ENCODE peak calls at places on chromosomes 16 and 17, in five cellular contexts. One of them, this sample, is unnamed.

GRCh38 chr16:2804728-2805127 is 6.5 kb downstream of the PRSS41 start:
- DNase-seq in astrocyte: no peak
- DNase-seq in fibroblast of lung: no peak
- DNase-seq in HFF-Myc: no peak
- DNase-seq in lower lobe of right lung: peak; percentile 13
- DNase-seq in this sample: no peak

GRCh38 chr16:9395958-9396359 is 304.5 kb downstream of the HAPSTR1 start:
- DNase-seq in astrocyte: no peak
- DNase-seq in fibroblast of lung: no peak
- DNase-seq in HFF-Myc: no peak
- DNase-seq in lower lobe of right lung: no peak
- DNase-seq in this sample: no peak

GRCh38 chr16:53504161-53504663 is 1.2 kb upstream of the AKTIP start:
- DNase-seq in astrocyte: peak; percentile 55
- DNase-seq in fibroblast of lung: peak; percentile 50
- DNase-seq in HFF-Myc: no peak
- DNase-seq in lower lobe of right lung: peak; percentile 60
- DNase-seq in this sample: peak; percentile 72

GRCh38 chr17:21174186-21174585 is 39.8 kb downstream of the TMEM11 start:
- DNase-seq in astrocyte: no peak
- DNase-seq in fibroblast of lung: no peak
- DNase-seq in HFF-Myc: no peak
- DNase-seq in lower lobe of right lung: no peak
- DNase-seq in this sample: no peak

GRCh38 chr16:72827907-72828306 is 220.0 kb downstream of the ZFHX3 start:
- DNase-seq in astrocyte: no peak
- DNase-seq in fibroblast of lung: peak; percentile 40
- DNase-seq in HFF-Myc: no peak
- DNase-seq in lower lobe of right lung: no peak
- DNase-seq in this sample: no peak

GRCh38 chr16:52035406-52035805 is 511.5 kb downstream of the TOX3 start:
- DNase-seq in astrocyte: no peak
- DNase-seq in fibroblast of lung: no peak
- DNase-seq in HFF-Myc: no peak
- DNase-seq in lower lobe of right lung: no peak
- DNase-seq in this sample: no peak

GRCh38 chr17:7041607-7042506 is 2.0 kb downstream of the SLC16A11 start:
- DNase-seq in astrocyte: no peak
- DNase-seq in fibroblast of lung: no peak
- DNase-seq in HFF-Myc: no peak
- DNase-seq in lower lobe of right lung: no peak
- DNase-seq in this sample: no peak

GRCh38 chr16:1102921-1103648 is 7.0 kb upstream of the C1QTNF8 start:
- DNase-seq in astrocyte: no peak
- DNase-seq in fibroblast of lung: no peak
- DNase-seq in HFF-Myc: no peak
- DNase-seq in lower lobe of right lung: peak; percentile 69
- DNase-seq in this sample: no peak

GRCh38 chr17:77506371-77506991 is 365.7 kb downstream of the SEC14L1 start:
- DNase-seq in astrocyte: no peak
- DNase-seq in fibroblast of lung: no peak
- DNase-seq in HFF-Myc: no peak
- DNase-seq in lower lobe of right lung: no peak
- DNase-seq in this sample: no peak

GRCh38 chr17:27322026-27322425 is 28.1 kb downstream of the WSB1 start:
- DNase-seq in astrocyte: no peak
- DNase-seq in fibroblast of lung: no peak
- DNase-seq in HFF-Myc: no peak
- DNase-seq in lower lobe of right lung: no peak
- DNase-seq in this sample: no peak

GRCh38 chr17:19304751-19305150 is 57.8 kb downstream of the B9D1 start:
- DNase-seq in astrocyte: no peak
- DNase-seq in fibroblast of lung: no peak
- DNase-seq in HFF-Myc: no peak
- DNase-seq in lower lobe of right lung: no peak
- DNase-seq in this sample: no peak

GRCh38 chr16:21645261-21645721 is 7.1 kb downstream of the IGSF6 start:
- DNase-seq in astrocyte: no peak
- DNase-seq in fibroblast of lung: peak; percentile 47
- DNase-seq in HFF-Myc: no peak
- DNase-seq in lower lobe of right lung: no peak
- DNase-seq in this sample: peak; percentile 51

GRCh38 chr17:80114758-80115157 is 13.4 kb downstream of the GAA start:
- DNase-seq in astrocyte: no peak
- DNase-seq in fibroblast of lung: no peak
- DNase-seq in HFF-Myc: no peak
- DNase-seq in lower lobe of right lung: no peak
- DNase-seq in this sample: no peak

GRCh38 chr17:19254651-19255050 is 17.5 kb downstream of the EPN2 start:
- DNase-seq in astrocyte: no peak
- DNase-seq in fibroblast of lung: no peak
- DNase-seq in HFF-Myc: no peak
- DNase-seq in lower lobe of right lung: no peak
- DNase-seq in this sample: no peak

GRCh38 chr17:33302394-33302793 is 9.3 kb upstream of the ASIC2 start:
- DNase-seq in astrocyte: peak; percentile 33
- DNase-seq in fibroblast of lung: no peak
- DNase-seq in HFF-Myc: no peak
- DNase-seq in lower lobe of right lung: no peak
- DNase-seq in this sample: no peak

GRCh38 chr17:50117202-50118040 is 12.5 kb downstream of the SAMD14 start:
- DNase-seq in astrocyte: peak; percentile 46
- DNase-seq in fibroblast of lung: peak; percentile 47
- DNase-seq in HFF-Myc: no peak
- DNase-seq in lower lobe of right lung: peak; percentile 68
- DNase-seq in this sample: peak; percentile 50

GRCh38 chr17:36793976-36794375 is 143.3 kb upstream of the LHX1 start:
- DNase-seq in astrocyte: no peak
- DNase-seq in fibroblast of lung: no peak
- DNase-seq in HFF-Myc: no peak
- DNase-seq in lower lobe of right lung: no peak
- DNase-seq in this sample: no peak

GRCh38 chr17:81976332-81977210 is 858 bp upstream of the ASPSCR1 start:
- DNase-seq in astrocyte: no peak
- DNase-seq in fibroblast of lung: no peak
- DNase-seq in HFF-Myc: no peak
- DNase-seq in lower lobe of right lung: peak; percentile 76
- DNase-seq in this sample: no peak

GRCh38 chr16:81181013-81181720 is 57.3 kb upstream of the BCO1 start:
- DNase-seq in astrocyte: peak; percentile 91
- DNase-seq in fibroblast of lung: peak; percentile 95
- DNase-seq in HFF-Myc: peak; percentile 96
- DNase-seq in lower lobe of right lung: peak; percentile 62
- DNase-seq in this sample: peak; percentile 97

GRCh38 chr17:31357831-31358400 is 33.6 kb upstream of the RAB11FIP4 start:
- DNase-seq in astrocyte: no peak
- DNase-seq in fibroblast of lung: peak; percentile 75
- DNase-seq in HFF-Myc: no peak
- DNase-seq in lower lobe of right lung: no peak
- DNase-seq in this sample: no peak

GRCh38 chr16:85428899-85429775 is 184.0 kb upstream of the GSE1 start:
- DNase-seq in astrocyte: no peak
- DNase-seq in fibroblast of lung: no peak
- DNase-seq in HFF-Myc: no peak
- DNase-seq in lower lobe of right lung: peak; percentile 41
- DNase-seq in this sample: no peak

GRCh38 chr17:73209436-73209835 is 16.6 kb downstream of the COG1 start:
- DNase-seq in astrocyte: no peak
- DNase-seq in fibroblast of lung: no peak
- DNase-seq in HFF-Myc: no peak
- DNase-seq in lower lobe of right lung: no peak
- DNase-seq in this sample: no peak

GRCh38 chr17:81998222-81998621 is 20.8 kb downstream of the ASPSCR1 start:
- DNase-seq in astrocyte: no peak
- DNase-seq in fibroblast of lung: no peak
- DNase-seq in HFF-Myc: no peak
- DNase-seq in lower lobe of right lung: no peak
- DNase-seq in this sample: no peak

GRCh38 chr16:81711609-81712329 is 67.3 kb upstream of the PLCG2 start:
- DNase-seq in astrocyte: peak; percentile 95
- DNase-seq in fibroblast of lung: peak; percentile 88
- DNase-seq in HFF-Myc: peak; percentile 70
- DNase-seq in lower lobe of right lung: no peak
- DNase-seq in this sample: peak; percentile 85

GRCh38 chr16:30551781-30552180 is 6.4 kb downstream of the ZNF764 start:
- DNase-seq in astrocyte: no peak
- DNase-seq in fibroblast of lung: no peak
- DNase-seq in HFF-Myc: no peak
- DNase-seq in lower lobe of right lung: peak; percentile 71
- DNase-seq in this sample: no peak

GRCh38 chr17:72604518-72604917 is 483.7 kb downstream of the SOX9 start:
- DNase-seq in astrocyte: no peak
- DNase-seq in fibroblast of lung: no peak
- DNase-seq in HFF-Myc: no peak
- DNase-seq in lower lobe of right lung: no peak
- DNase-seq in this sample: no peak

GRCh38 chr17:43006639-43007551 is at the start of gene IFI35:
- DNase-seq in astrocyte: peak; percentile 74
- DNase-seq in fibroblast of lung: peak; percentile 85
- DNase-seq in HFF-Myc: peak; percentile 65
- DNase-seq in lower lobe of right lung: peak; percentile 91
- DNase-seq in this sample: peak; percentile 84

GRCh38 chr16:4414187-4414909 is 2.0 kb downstream of the CORO7 start:
- DNase-seq in astrocyte: no peak
- DNase-seq in fibroblast of lung: no peak
- DNase-seq in HFF-Myc: no peak
- DNase-seq in lower lobe of right lung: no peak
- DNase-seq in this sample: no peak

GRCh38 chr16:3696425-3697218 is 20.7 kb downstream of the TRAP1 start:
- DNase-seq in astrocyte: peak; percentile 81
- DNase-seq in fibroblast of lung: peak; percentile 79
- DNase-seq in HFF-Myc: peak; percentile 74
- DNase-seq in lower lobe of right lung: no peak
- DNase-seq in this sample: peak; percentile 89

GRCh38 chr16:11310997-11311561 is 29.9 kb upstream of the PRM1 start:
- DNase-seq in astrocyte: no peak
- DNase-seq in fibroblast of lung: no peak
- DNase-seq in HFF-Myc: no peak
- DNase-seq in lower lobe of right lung: no peak
- DNase-seq in this sample: no peak

GRCh38 chr17:58513913-58514794 is at the start of gene MTMR4:
- DNase-seq in astrocyte: peak; percentile 39
- DNase-seq in fibroblast of lung: peak; percentile 66
- DNase-seq in HFF-Myc: no peak
- DNase-seq in lower lobe of right lung: peak; percentile 88
- DNase-seq in this sample: peak; percentile 52

GRCh38 chr17:15287533-15288267 is 22.6 kb upstream of the PMP22 start:
- DNase-seq in astrocyte: peak; percentile 26
- DNase-seq in fibroblast of lung: peak; percentile 41
- DNase-seq in HFF-Myc: no peak
- DNase-seq in lower lobe of right lung: no peak
- DNase-seq in this sample: peak; percentile 42

GRCh38 chr17:56926704-56927103 is 12.9 kb upstream of the TRIM25 start:
- DNase-seq in astrocyte: no peak
- DNase-seq in fibroblast of lung: no peak
- DNase-seq in HFF-Myc: no peak
- DNase-seq in lower lobe of right lung: no peak
- DNase-seq in this sample: no peak

GRCh38 chr16:57859331-57859730 is 57.0 kb upstream of the KIFC3 start:
- DNase-seq in astrocyte: peak; percentile 52
- DNase-seq in fibroblast of lung: peak; percentile 18
- DNase-seq in HFF-Myc: no peak
- DNase-seq in lower lobe of right lung: no peak
- DNase-seq in this sample: peak; percentile 22

GRCh38 chr16:24822974-24823373 is 22.8 kb upstream of the SLC5A11 start:
- DNase-seq in astrocyte: no peak
- DNase-seq in fibroblast of lung: no peak
- DNase-seq in HFF-Myc: no peak
- DNase-seq in lower lobe of right lung: no peak
- DNase-seq in this sample: no peak

GRCh38 chr17:81235822-81236740 is 2.8 kb downstream of the TEPSIN start:
- DNase-seq in astrocyte: no peak
- DNase-seq in fibroblast of lung: no peak
- DNase-seq in HFF-Myc: no peak
- DNase-seq in lower lobe of right lung: no peak
- DNase-seq in this sample: no peak

GRCh38 chr16:88376835-88377726 is 5.7 kb upstream of the ZNF469 start:
- DNase-seq in astrocyte: peak; percentile 29
- DNase-seq in fibroblast of lung: no peak
- DNase-seq in HFF-Myc: no peak
- DNase-seq in lower lobe of right lung: peak; percentile 34
- DNase-seq in this sample: peak; percentile 29

GRCh38 chr17:39208893-39209292 is 8.8 kb downstream of the RPL19 start:
- DNase-seq in astrocyte: no peak
- DNase-seq in fibroblast of lung: peak; percentile 27
- DNase-seq in HFF-Myc: no peak
- DNase-seq in lower lobe of right lung: peak; percentile 69
- DNase-seq in this sample: no peak

GRCh38 chr16:1613240-1613639 is 1.1 kb downstream of the CRAMP1 start:
- DNase-seq in astrocyte: no peak
- DNase-seq in fibroblast of lung: no peak
- DNase-seq in HFF-Myc: no peak
- DNase-seq in lower lobe of right lung: no peak
- DNase-seq in this sample: peak; percentile 2

GRCh38 chr16:62077998-62078397 is 41.8 kb upstream of the CDH8 start:
- DNase-seq in astrocyte: no peak
- DNase-seq in fibroblast of lung: no peak
- DNase-seq in HFF-Myc: no peak
- DNase-seq in lower lobe of right lung: no peak
- DNase-seq in this sample: no peak

GRCh38 chr17:79023180-79023705 is 726 bp upstream of the C1QTNF1 start:
- DNase-seq in astrocyte: no peak
- DNase-seq in fibroblast of lung: no peak
- DNase-seq in HFF-Myc: no peak
- DNase-seq in lower lobe of right lung: no peak
- DNase-seq in this sample: peak; percentile 39
- H3K4me3 ChIP-seq in astrocyte: no peak overlapping the region
- H3K4me3 ChIP-seq in fibroblast of lung: no peak overlapping the region
- H3K4me3 ChIP-seq in HFF-Myc: no peak overlapping the region
- H3K4me3 ChIP-seq in lower lobe of right lung: peak overlapping the region; percentile 70
- H3K4me3 ChIP-seq in this sample: no peak overlapping the region

GRCh38 chr17:47323382-47324223 is at the start of gene EFCAB13:
- DNase-seq in astrocyte: peak; percentile 65
- DNase-seq in fibroblast of lung: peak; percentile 76
- DNase-seq in HFF-Myc: no peak
- DNase-seq in lower lobe of right lung: peak; percentile 94
- DNase-seq in this sample: peak; percentile 62
- TF ChIP-seq CTCF in astrocyte: no peak
- TF ChIP-seq CTCF in fibroblast of lung: no peak
- TF ChIP-seq CTCF in HFF-Myc: no peak
- TF ChIP-seq CTCF in lower lobe of right lung: peak; percentile 45
- TF ChIP-seq CTCF in this sample: peak; percentile 3

GRCh38 chr17:63445571-63446217 is 412 bp downstream of the CYB561 start:
- DNase-seq in astrocyte: peak; percentile 19
- DNase-seq in fibroblast of lung: no peak
- DNase-seq in HFF-Myc: no peak
- DNase-seq in lower lobe of right lung: peak; percentile 58
- DNase-seq in this sample: peak; percentile 32
- H3K4me3 ChIP-seq in astrocyte: peak overlapping the region; percentile 42
- H3K4me3 ChIP-seq in fibroblast of lung: peak overlapping the region; percentile 44
- H3K4me3 ChIP-seq in HFF-Myc: peak overlapping the region; percentile 41
- H3K4me3 ChIP-seq in lower lobe of right lung: peak overlapping the region; percentile 67
- H3K4me3 ChIP-seq in this sample: peak overlapping the region; percentile 64

GRCh38 chr17:74748529-74749261 is at the start of gene NHERF1:
- DNase-seq in astrocyte: no peak
- DNase-seq in fibroblast of lung: peak; percentile 84
- DNase-seq in HFF-Myc: peak; percentile 40
- DNase-seq in lower lobe of right lung: peak; percentile 96
- DNase-seq in this sample: peak; percentile 84
- TF ChIP-seq CTCF in astrocyte: no peak
- TF ChIP-seq CTCF in fibroblast of lung: no peak
- TF ChIP-seq CTCF in HFF-Myc: no peak
- TF ChIP-seq CTCF in lower lobe of right lung: no peak
- TF ChIP-seq CTCF in this sample: peak; percentile 14

GRCh38 chr16:23785842-23786241 is 31.0 kb downstream of the CHP2 start:
- DNase-seq in astrocyte: no peak
- DNase-seq in fibroblast of lung: no peak
- DNase-seq in HFF-Myc: no peak
- DNase-seq in lower lobe of right lung: no peak
- DNase-seq in this sample: no peak
- H3K4me3 ChIP-seq in astrocyte: no peak overlapping the region
- H3K4me3 ChIP-seq in fibroblast of lung: no peak overlapping the region
- H3K4me3 ChIP-seq in HFF-Myc: no peak overlapping the region
- H3K4me3 ChIP-seq in lower lobe of right lung: no peak overlapping the region
- H3K4me3 ChIP-seq in this sample: no peak overlapping the region